ENCODE peak calls at places on chromosomes 5 and 9, in four cellular contexts. W is G401, A is T-cell, J is fibroblast of the conjunctiva. H is an unnamed sample.

GRCh38 chr5:137734962-137735530 is 843 bp downstream of the KLHL3 start:
- DNase-seq in W (peak; percentile 73), A (no peak), J (no peak), H (no peak)

GRCh38 chr5:43873791-43874190 is 270.8 kb downstream of the NNT start:
- DNase-seq in W (no peak), A (no peak), J (no peak), H (no peak)

GRCh38 chr9:133449760-133450159 is 10.0 kb upstream of the CACFD1 start:
- DNase-seq in W (no peak), A (no peak), J (no peak), H (no peak)

GRCh38 chr5:31948006-31948405 is 226.1 kb downstream of the GOLPH3 start:
- DNase-seq in W (no peak), A (no peak), J (no peak), H (no peak)

GRCh38 chr5:170232786-170233185 is at the start of gene C5orf58:
- DNase-seq in W (no peak), A (no peak), J (no peak), H (no peak)

GRCh38 chr5:132655821-132656773 is 1.9 kb upstream of the IL13 start:
- DNase-seq in W (peak; percentile 38), A (no peak), J (no peak), H (no peak)

GRCh38 chr9:109452761-109453160 is 45.3 kb downstream of the PTPN3 start:
- DNase-seq in W (no peak), A (no peak), J (peak; percentile 16), H (no peak)

GRCh38 chr5:14068136-14068535 is 75.0 kb upstream of the TRIO start:
- DNase-seq in W (no peak), A (no peak), J (no peak), H (no peak)

GRCh38 chr9:127450170-127450830 is 906 bp downstream of the RPL12 start:
- DNase-seq in W (peak; percentile 15), A (no peak), J (no peak), H (no peak)

GRCh38 chr9:18672706-18673105 is 198.8 kb downstream of the ADAMTSL1 start:
- DNase-seq in W (no peak), A (no peak), J (no peak), H (no peak)

GRCh38 chr9:125558453-125559084 is 148.4 kb downstream of the MAPKAP1 start:
- DNase-seq in W (peak; percentile 49), A (peak; percentile 43), J (peak; percentile 74), H (peak; percentile 31)

GRCh38 chr9:68496356-68496755 is 44.3 kb downstream of the TMEM252 start:
- DNase-seq in W (peak; percentile 51), A (no peak), J (no peak), H (no peak)

GRCh38 chr9:136389396-136389795 is 10.6 kb downstream of the SNAPC4 start:
- DNase-seq in W (no peak), A (no peak), J (no peak), H (no peak)

GRCh38 chr5:109485030-109485429 is 75.3 kb upstream of the PJA2 start:
- DNase-seq in W (peak; percentile 29), A (no peak), J (no peak), H (no peak)

H was measured in effector memory CD8-positive, alpha-beta T cell.